ENCODE peak calls at places on chromosomes 11 and 22, in six cellular contexts. V is ovary, G is transverse colon, L is IMR-90, A is esophagus squamous epithelium, S is colonic mucosa. T is an unnamed sample. For H3K36me3, the result is how much of the 10 kb centered on the place peaks cover.

GRCh38 chr11:59157433-59157832 is 14.5 kb upstream of the DTX4 start:
- DNase-seq in G (no peak), L (no peak), V (no peak), S (no peak), A (no peak), T (no peak)

GRCh38 chr11:10263929-10264328 is 30.1 kb downstream of the SBF2 start:
- DNase-seq in V (no peak), G (no peak), A (no peak), L (peak), S (no peak), T (peak)

GRCh38 chr11:20647976-20648565 is 21.3 kb upstream of the NELL1 start:
- DNase-seq in G (peak), L (peak), V (no peak), A (no peak), S (peak), T (no peak)

GRCh38 chr11:130911306-130911705 is 5.0 kb downstream of the SNX19 start:
- DNase-seq in S (no peak), A (no peak), L (no peak), G (no peak), V (no peak), T (no peak)

GRCh38 chr11:86671386-86672006 is 920 bp downstream of the ME3 start:
- DNase-seq in S (peak), V (peak), L (no peak), A (no peak), G (peak), T (no peak)

GRCh38 chr11:11968511-11969280 is 39.7 kb downstream of the DKK3 start:
- DNase-seq in L (peak), S (no peak), V (no peak), G (no peak), A (no peak), T (no peak)

GRCh38 chr11:65791719-65792213 is 4.9 kb downstream of the OVOL1 start:
- DNase-seq in V (no peak), A (no peak), L (no peak), S (peak), G (peak), T (no peak)

GRCh38 chr22:19855504-19856409 is 1.1 kb upstream of the GNB1L start:
- DNase-seq in G (peak), V (peak), A (no peak), L (peak), S (peak), T (no peak)

GRCh38 chr11:12890476-12890875 is 118.6 kb upstream of the RASSF10 start:
- DNase-seq in G (no peak), S (no peak), V (no peak), A (no peak), L (peak), T (no peak)

GRCh38 chr11:109641549-109641948 is 219.6 kb downstream of the C11orf87 start:
- DNase-seq in V (no peak), G (no peak), A (no peak), S (no peak), L (peak), T (no peak)

GRCh38 chr11:114027396-114027795 is 32.1 kb upstream of the ZBTB16 start:
- DNase-seq in G (no peak), L (no peak), V (no peak), A (no peak), S (no peak), T (no peak)

GRCh38 chr22:18091916-18092526 is 14.2 kb downstream of the PEX26 start:
- DNase-seq in L (peak), A (no peak), V (peak), S (peak), G (peak), T (no peak)

GRCh38 chr22:24592144-24592845 is 578 bp downstream of the LRRC75B start:
- DNase-seq in A (no peak), L (no peak), G (peak), V (peak), S (no peak), T (no peak)

GRCh38 chr11:131691558-131692041 is 321.2 kb downstream of the NTM start:
- DNase-seq in S (peak), A (no peak), V (peak), L (peak), G (no peak), T (no peak)

GRCh38 chr11:45745065-45745811 is 59.7 kb upstream of the SLC35C1 start:
- DNase-seq in L (no peak), G (no peak), S (no peak), V (peak), A (no peak), T (no peak)

GRCh38 chr11:133925756-133926155 is 31.0 kb downstream of the IGSF9B start:
- DNase-seq in V (no peak), L (no peak), A (no peak), S (no peak), G (no peak), T (no peak)

GRCh38 chr11:58629857-58630256 is 7.4 kb downstream of the CNTF start:
- DNase-seq in S (peak), G (peak), L (peak), A (no peak), V (no peak), T (no peak)

DNA sequence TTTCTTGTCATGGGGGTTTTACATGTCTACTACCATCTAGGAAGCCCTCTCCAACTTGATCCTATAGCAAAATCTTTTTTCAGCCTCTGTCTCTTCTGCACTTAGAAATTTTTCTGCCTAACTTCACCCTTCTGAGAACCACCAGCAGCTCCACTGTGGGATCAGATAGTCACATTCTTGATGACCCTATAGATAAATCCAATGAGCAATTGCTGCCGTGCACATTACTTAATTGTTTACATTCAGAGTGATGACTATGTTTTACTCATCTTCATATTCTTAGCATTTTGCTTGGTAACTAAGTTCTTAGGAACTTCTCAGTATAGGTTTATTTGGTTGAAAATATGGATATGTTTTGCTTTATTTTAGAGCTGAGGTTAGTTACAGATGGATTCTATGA is 12.4 kb upstream of the ETS1 start:
- DNase-seq in G (no peak), V (no peak), A (no peak), L (peak), S (no peak), T (no peak)
- H3K36me3 ChIP-seq in G (under half), V (under half), A (under half), L (under half), S (under half), T (under half)

DNA sequence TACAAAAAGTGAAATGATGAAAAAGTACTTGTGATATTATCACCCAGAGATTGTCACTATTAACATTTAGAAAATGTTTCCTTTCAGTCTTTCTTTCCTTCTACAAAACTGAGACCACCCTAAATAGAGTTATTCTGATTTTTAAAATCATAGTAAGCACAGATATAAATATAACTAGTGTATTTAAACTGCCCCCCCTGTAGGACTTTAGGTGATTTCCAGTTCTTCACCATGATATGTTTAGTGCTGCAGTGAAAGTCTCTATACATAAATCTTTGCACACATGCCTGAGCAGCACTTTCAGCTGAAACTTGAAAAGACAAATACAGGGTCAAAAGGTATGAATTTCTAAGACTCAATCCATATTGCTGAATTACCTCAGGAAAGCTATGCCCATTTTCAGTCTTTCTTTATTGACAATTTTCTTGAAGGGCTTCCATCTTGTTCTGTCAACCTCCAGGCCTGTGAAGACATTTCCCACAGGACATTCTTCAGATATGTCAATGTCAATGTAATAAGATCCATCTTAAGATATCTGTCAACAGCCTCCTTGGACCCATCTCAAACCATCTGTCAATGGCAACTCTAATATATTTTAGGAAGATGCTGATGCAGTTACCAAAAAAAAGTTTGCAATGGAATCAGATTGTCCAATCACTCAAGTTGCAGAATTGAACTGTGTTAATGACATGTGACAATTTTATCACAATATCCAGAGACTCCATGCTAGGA is 30.8 kb upstream of the LDLRAD3 start:
- DNase-seq in L (no peak), V (no peak), A (no peak), S (no peak), G (no peak), T (no peak)
- H3K4me3 ChIP-seq in L (no peak), V (no peak), A (no peak), S (no peak), G (no peak), T (no peak)

GRCh38 chr11:251550-251949 is 14.8 kb downstream of the PSMD13 start:
- DNase-seq in S (no peak), L (no peak), G (no peak), A (no peak), V (no peak), T (no peak)
- TF ChIP-seq CTCF in S (no peak), L (no peak), G (no peak), A (no peak), V (no peak), T (no peak)

GRCh38 chr11:129862123-129862522 is 33.3 kb downstream of the NFRKB start:
- DNase-seq in A (no peak), S (no peak), L (no peak), G (no peak), V (no peak), T (no peak)

GRCh38 chr11:129861702-129862107 is 33.7 kb downstream of the NFRKB start:
- DNase-seq in A (no peak), S (peak), L (peak), G (peak), V (peak), T (peak)

GRCh38 chr11:129865701-129866100 is 29.7 kb downstream of the NFRKB start:
- DNase-seq in G (no peak), V (no peak), S (no peak), A (no peak), L (no peak), T (no peak)

GRCh38 chr11:129864811-129865210 is 30.6 kb downstream of the NFRKB start:
- DNase-seq in V (no peak), L (no peak), S (no peak), G (no peak), A (no peak), T (no peak)

DNA sequence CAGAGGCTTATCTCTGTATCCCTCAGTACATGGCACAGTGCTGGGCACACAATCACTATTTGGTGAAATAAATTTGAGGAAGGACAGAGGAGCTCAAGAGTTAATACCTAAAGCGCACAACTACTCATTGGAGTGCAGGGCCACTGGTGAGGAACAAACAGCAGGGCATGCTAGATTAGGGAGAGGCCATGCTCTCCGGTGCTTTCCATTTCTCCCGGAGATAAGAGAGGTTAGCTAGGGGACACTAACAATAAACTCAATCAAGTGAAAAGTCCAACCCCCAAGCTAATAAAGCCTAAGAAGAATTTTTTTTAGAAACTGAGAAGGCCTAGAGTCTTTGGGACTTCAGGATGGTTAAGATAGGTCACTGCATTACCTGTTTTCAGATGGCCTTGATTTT is 29.1 kb downstream of the NFRKB start:
- DNase-seq in S (no peak), V (no peak), A (no peak), G (no peak), L (no peak), T (no peak)
- H3K36me3 ChIP-seq in S (under half), V (under half), A (under half), G (under half), L (half or more), T (under half)

GRCh38 chr11:62928011-62928410 is 6.8 kb upstream of the CHRM1 start:
- DNase-seq in L (no peak), S (no peak), A (no peak), V (no peak), G (no peak), T (no peak)

GRCh38 chr11:62926669-62927455 is 5.7 kb upstream of the CHRM1 start:
- DNase-seq in L (no peak), G (no peak), A (no peak), V (no peak), S (no peak), T (no peak)

GRCh38 chr11:62923634-62924411 is 2.7 kb upstream of the CHRM1 start:
- DNase-seq in A (no peak), G (no peak), S (no peak), V (no peak), L (no peak), T (no peak)

GRCh38 chr11:62925308-62925707 is 4.1 kb upstream of the CHRM1 start:
- DNase-seq in G (no peak), A (no peak), S (no peak), V (no peak), L (no peak), T (no peak)

GRCh38 chr11:62925745-62926668 is 4.8 kb upstream of the CHRM1 start:
- DNase-seq in A (no peak), L (no peak), S (no peak), V (peak), G (no peak), T (no peak)
- H3K4me3 ChIP-seq in A (peak), L (peak), S (peak), V (no peak), G (peak), T (peak)

DNA sequence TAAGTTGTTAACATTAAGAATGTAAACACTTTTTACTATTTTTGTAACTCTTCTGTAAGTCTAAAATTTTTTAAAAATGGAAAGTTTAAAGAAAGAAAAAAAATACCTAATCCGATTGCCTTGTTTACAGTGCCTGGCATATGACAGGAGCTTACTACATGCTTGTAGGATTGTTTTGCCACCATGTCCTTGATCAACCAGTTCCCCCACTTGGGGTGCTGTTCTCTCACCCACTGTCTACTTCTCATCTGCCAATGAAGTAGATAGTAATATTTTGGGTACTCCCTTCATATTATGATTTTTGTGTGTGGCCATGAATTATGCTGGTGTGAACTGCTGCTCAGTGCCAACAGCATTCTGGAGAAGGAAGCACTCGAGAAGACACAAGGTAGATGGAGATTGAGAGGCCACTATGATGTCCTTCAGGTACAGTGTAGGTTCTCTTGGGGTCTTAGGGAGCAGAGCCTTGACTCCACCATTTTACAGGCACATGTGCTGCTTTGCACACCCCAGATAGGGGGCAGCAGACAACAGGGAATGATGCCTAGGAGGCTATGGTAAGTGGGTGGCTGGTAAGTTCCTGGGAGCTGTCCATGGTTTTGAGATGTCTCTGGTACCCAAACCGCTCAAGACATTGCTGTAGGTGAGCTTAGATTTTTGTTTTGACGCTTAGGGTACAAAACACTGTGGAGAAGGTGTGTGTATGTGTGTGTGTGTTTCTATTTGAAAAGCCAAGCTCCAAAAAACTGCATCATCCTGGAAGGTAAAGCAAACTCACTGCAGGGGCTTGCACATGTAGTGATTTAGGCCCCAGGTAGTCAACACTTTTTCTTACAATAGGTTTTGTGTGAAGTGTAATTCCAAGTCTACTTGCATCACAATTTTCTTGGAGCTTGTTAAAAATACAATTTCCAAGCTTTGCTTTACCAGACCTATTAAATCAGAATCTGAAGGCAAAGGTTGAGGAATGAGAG is 494.5 kb upstream of the LARGE1 start:
- DNase-seq in A (no peak), L (no peak), V (no peak), S (peak), G (peak), T (peak)
- TF ChIP-seq CTCF in A (peak), L (no peak), V (no peak), S (peak), G (peak), T (peak)

DNA sequence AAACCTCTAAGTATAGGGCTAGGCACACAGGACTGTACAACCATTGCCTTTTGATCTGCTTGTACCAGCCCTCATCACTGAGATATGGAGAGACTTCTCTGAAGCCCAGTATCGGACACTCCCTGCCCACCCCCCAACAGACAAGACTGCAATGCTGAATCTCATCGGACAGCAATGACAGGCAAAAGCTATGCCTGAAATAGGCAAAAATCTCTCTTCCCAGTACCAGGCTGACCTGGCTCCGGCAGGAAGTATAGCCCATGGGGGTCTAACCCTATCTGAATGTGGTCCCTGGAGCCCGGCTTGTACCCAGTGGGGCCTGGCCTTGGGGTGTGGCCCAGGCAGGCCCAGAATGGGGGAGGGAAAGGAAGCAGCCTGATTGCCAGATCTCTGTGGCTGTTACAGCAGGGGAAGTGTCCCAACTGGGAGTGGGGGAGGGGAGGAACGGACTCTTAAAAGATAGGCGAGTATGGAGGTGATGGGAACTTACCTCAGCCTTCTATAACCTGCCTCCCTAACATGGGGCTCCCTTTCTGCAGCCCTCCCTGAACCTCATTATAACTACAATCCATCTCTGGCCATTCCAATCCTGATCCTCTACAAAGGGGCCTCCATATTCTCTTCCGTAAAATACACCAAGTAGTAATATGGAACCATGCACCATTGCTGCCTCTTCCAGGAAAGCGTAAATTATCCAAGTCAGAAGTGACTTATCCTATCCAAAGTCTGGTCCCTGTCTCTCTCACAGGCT is 6.2 kb downstream of the RHOG start:
- DNase-seq in S (peak), V (no peak), A (no peak), G (peak), L (no peak), T (no peak)
- H3K36me3 ChIP-seq in S (under half), V (under half), A (under half), G (under half), L (under half), T (under half)

GRCh38 chr11:43579171-43579918 is 101.2 kb upstream of the HSD17B12 start:
- DNase-seq in G (no peak), A (no peak), S (no peak), L (peak), V (no peak), T (no peak)
- H3K4me3 ChIP-seq in G (peak), A (peak), S (peak), L (peak), V (peak), T (peak)

GRCh38 chr11:71393283-71393682 is 54.9 kb downstream of the DHCR7 start:
- DNase-seq in S (no peak), G (no peak), A (no peak), L (no peak), V (no peak), T (no peak)
- TF ChIP-seq CTCF in S (no peak), G (no peak), A (no peak), L (no peak), V (no peak), T (no peak)

T was measured in kidney epithelial cell.